ENCODE peak calls at places on chromosomes 12 and 14, in seven cellular contexts. R is SK-N-SH, P is GM12891, F is HepG2, E is H1, C is K562, G is GM12878. U is an unnamed sample.

GRCh38 chr12:123571343-123571813 is 13.0 kb upstream of the TMED2 start:
- DNase-seq in R (peak), P (no peak), F (peak), E (peak), C (peak), G (no peak), U (no peak)

GRCh38 chr12:129762436-129762835 is 141.4 kb downstream of the TMEM132D start:
- DNase-seq in R (no peak), P (no peak), F (no peak), E (no peak), C (no peak), G (no peak), U (no peak)

GRCh38 chr14:104970231-104971068 is 7.7 kb downstream of the AHNAK2 start:
- DNase-seq in R (no peak), P (no peak), F (no peak), E (no peak), C (peak), G (no peak), U (no peak)

GRCh38 chr14:54136894-54137665 is 180.5 kb upstream of the BMP4 start:
- DNase-seq in R (no peak), P (no peak), F (peak), E (no peak), C (no peak), G (no peak), U (no peak)

GRCh38 chr12:125203145-125203765 is 138.0 kb downstream of the AACS start:
- DNase-seq in R (no peak), P (no peak), F (peak), E (no peak), C (peak), G (no peak), U (no peak)

GRCh38 chr14:33343016-33343415 is 404.3 kb downstream of the NPAS3 start:
- DNase-seq in R (no peak), P (no peak), F (no peak), E (no peak), C (no peak), G (no peak), U (no peak)

GRCh38 chr12:44015333-44015941 is 179.6 kb downstream of the TMEM117 start:
- DNase-seq in R (peak), P (no peak), F (peak), E (no peak), C (peak), G (peak), U (no peak)

GRCh38 chr12:68951652-68952051 is 18.7 kb upstream of the CPM start:
- DNase-seq in R (no peak), P (no peak), F (no peak), E (no peak), C (no peak), G (no peak), U (no peak)

GRCh38 chr12:64890873-64891468 is 66.5 kb downstream of the TBC1D30 start:
- DNase-seq in R (peak), P (peak), F (peak), E (no peak), C (peak), G (no peak), U (no peak)

GRCh38 chr14:68795602-68796417 is 2.9 kb upstream of the ZFP36L1 start:
- DNase-seq in R (peak), P (no peak), F (peak), E (peak), C (peak), G (no peak), U (no peak)

GRCh38 chr12:47686645-47687240 is 19.1 kb downstream of the RPAP3 start:
- DNase-seq in R (peak), P (no peak), F (peak), E (no peak), C (peak), G (no peak), U (no peak)

GRCh38 chr14:75689012-75689411 is 28.0 kb downstream of the TTLL5 start:
- DNase-seq in R (no peak), P (no peak), F (no peak), E (no peak), C (no peak), G (no peak), U (no peak)

GRCh38 chr12:72081787-72082186 is 143.1 kb downstream of the TPH2 start:
- DNase-seq in R (no peak), P (no peak), F (no peak), E (no peak), C (no peak), G (no peak), U (no peak)

GRCh38 chr14:101507306-101508150 is 53.8 kb upstream of the DIO3 start:
- DNase-seq in R (no peak), P (no peak), F (no peak), E (no peak), C (no peak), G (no peak), U (no peak)

GRCh38 chr14:100100032-100100405 is 34.8 kb downstream of the EVL start:
- DNase-seq in R (no peak), P (no peak), F (no peak), E (no peak), C (no peak), G (no peak), U (no peak)

GRCh38 chr14:35408026-35408425 is 3.5 kb upstream of the NFKBIA start:
- DNase-seq in R (no peak), P (no peak), F (no peak), E (no peak), C (no peak), G (no peak), U (no peak)

GRCh38 chr14:32074887-32075572 is 2.1 kb upstream of the ARHGAP5 start:
- DNase-seq in R (no peak), P (no peak), F (peak), E (no peak), C (no peak), G (no peak), U (no peak)

GRCh38 chr12:101670007-101670671 is 27.3 kb upstream of the CHPT1 start:
- DNase-seq in R (peak), P (no peak), F (peak), E (no peak), C (peak), G (no peak), U (no peak)

GRCh38 chr14:68748691-68749090 is 44.2 kb downstream of the ZFP36L1 start:
- DNase-seq in R (no peak), P (no peak), F (no peak), E (no peak), C (no peak), G (no peak), U (no peak)

GRCh38 chr12:6952121-6952859 is 1.1 kb downstream of the PTPN6 start:
- DNase-seq in R (peak), P (no peak), F (no peak), E (no peak), C (no peak), G (no peak), U (no peak)

GRCh38 chr12:32891956-32892355 is 4.6 kb downstream of the PKP2 start:
- DNase-seq in R (no peak), P (no peak), F (peak), E (no peak), C (no peak), G (no peak), U (no peak)

GRCh38 chr14:78327426-78328210 is 157.4 kb downstream of the NRXN3 start:
- DNase-seq in R (no peak), P (no peak), F (no peak), E (no peak), C (no peak), G (no peak), U (no peak)

DNA sequence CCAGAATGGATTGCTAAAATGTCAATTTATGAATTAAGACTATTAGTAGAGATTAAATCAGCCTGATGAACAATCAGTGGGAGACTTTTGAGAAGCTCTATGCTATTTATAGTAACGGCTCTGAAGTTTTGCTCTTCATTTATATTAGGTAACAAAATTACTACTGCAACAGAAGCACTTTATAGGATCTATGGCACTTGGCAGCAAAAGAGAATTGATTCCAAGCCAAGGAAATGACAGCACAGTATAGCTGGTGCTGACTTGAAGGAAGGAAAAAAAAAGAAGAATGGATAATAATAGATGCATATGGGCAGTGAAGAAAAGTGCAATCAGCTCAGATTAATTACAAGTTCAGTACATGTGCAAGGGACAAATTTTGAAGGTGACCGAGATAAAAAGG is 228.2 kb upstream of the PPFIA2 start:
- DNase-seq in R (no peak), P (no peak), F (no peak), E (no peak), C (no peak), G (no peak), U (no peak)
- TF ChIP-seq TAF1 in R (no peak), P (no peak), F (no peak), E (no peak), C (no peak), G (no peak), U (no peak)

GRCh38 chr12:50014342-50014741 is 11.0 kb downstream of the RACGAP1 start:
- DNase-seq in R (no peak), P (no peak), F (no peak), E (no peak), C (no peak), G (no peak), U (no peak)

GRCh38 chr12:50018968-50019367 is 6.3 kb downstream of the RACGAP1 start:
- DNase-seq in R (no peak), P (no peak), F (no peak), E (no peak), C (no peak), G (no peak), U (no peak)

GRCh38 chr12:50017047-50017446 is 8.2 kb downstream of the RACGAP1 start:
- DNase-seq in R (no peak), P (no peak), F (no peak), E (no peak), C (no peak), G (no peak), U (no peak)

GRCh38 chr12:50019524-50019923 is 5.8 kb downstream of the RACGAP1 start:
- DNase-seq in R (no peak), P (no peak), F (no peak), E (no peak), C (no peak), G (no peak), U (no peak)

DNA sequence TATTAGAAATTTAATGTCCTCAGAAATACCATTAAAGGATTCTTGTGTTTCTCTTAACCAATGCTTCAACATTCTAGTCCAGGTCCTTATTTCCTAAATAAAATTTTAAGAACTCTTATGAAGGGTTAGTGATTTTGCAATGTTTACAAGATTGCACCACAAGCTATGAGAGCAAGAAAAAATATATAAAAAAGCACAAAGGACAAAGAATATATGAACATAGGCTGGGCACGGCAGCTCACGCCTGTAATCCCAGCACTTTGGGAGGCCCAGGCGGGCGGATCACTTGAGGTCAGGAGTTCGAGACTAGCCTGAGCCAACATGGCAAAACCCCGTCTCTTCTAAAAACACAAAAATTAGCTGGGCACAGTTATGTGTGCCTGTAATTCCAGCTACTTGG is 7.6 kb downstream of the RACGAP1 start:
- DNase-seq in R (no peak), P (no peak), F (no peak), E (no peak), C (no peak), G (no peak), U (no peak)
- TF ChIP-seq TAF1 in R (no peak), P (no peak), F (no peak), E (no peak), C (no peak), G (no peak), U (no peak)

DNA sequence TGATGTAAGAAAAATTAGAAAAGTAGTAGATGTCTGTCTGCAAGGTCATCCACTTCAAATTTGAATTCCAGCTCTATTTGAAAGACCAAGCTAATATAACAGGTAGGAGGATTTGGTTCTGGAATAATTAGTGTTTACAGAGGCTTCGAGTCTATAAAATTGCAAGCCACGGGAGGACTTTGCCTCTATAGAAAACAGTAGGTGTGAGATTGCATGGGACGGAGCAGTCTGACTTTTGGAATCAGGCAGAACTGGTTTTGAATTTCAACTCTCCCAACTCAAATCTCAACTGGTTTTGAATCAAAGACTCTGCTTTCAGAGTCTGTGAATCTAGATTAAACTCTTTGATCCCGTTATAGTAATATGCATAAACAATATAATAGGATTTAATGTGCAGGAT is 82.4 kb downstream of the PIK3C2G start:
- DNase-seq in R (no peak), P (no peak), F (no peak), E (no peak), C (no peak), G (no peak), U (no peak)
- TF ChIP-seq TAF1 in R (no peak), P (no peak), F (no peak), E (no peak), C (no peak), G (no peak), U (no peak)

GRCh38 chr14:59277659-59278058 is 89.2 kb downstream of the DAAM1 start:
- DNase-seq in R (no peak), P (no peak), F (no peak), E (no peak), C (peak), G (no peak), U (no peak)

GRCh38 chr14:59273737-59274136 is 85.3 kb downstream of the DAAM1 start:
- DNase-seq in R (no peak), P (no peak), F (no peak), E (no peak), C (no peak), G (no peak), U (no peak)

GRCh38 chr14:59274991-59275391 is 86.5 kb downstream of the DAAM1 start:
- DNase-seq in R (no peak), P (no peak), F (no peak), E (no peak), C (no peak), G (peak), U (no peak)

GRCh38 chr14:59276235-59276634 is 87.8 kb downstream of the DAAM1 start:
- DNase-seq in R (no peak), P (no peak), F (no peak), E (no peak), C (no peak), G (no peak), U (no peak)

GRCh38 chr14:59275668-59276067 is 87.2 kb downstream of the DAAM1 start:
- DNase-seq in R (no peak), P (peak), F (peak), E (no peak), C (no peak), G (peak), U (no peak)
- TF ChIP-seq TAF1 in R (no peak), P (no peak), F (no peak), E (no peak), C (no peak), G (no peak), U (no peak)

DNA sequence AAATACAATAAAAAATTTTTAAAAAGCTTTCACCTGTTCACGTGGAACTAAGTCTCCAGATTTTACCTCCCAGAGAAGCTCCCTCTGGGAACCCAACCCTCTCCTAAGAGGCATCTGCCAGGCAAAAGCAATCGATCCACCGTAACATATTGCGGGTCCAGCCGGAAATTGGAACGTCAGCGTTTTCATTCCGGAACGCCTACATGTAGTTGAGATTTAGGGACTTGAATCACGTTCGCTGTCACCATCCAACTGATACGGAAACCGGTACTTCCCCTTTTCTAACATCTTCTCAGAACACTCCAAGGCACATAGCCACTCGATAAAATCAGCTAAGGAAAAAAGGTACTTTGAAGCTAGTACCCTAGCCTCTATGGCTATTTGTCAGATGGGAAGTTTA is 70.3 kb downstream of the COX16 start:
- DNase-seq in R (no peak), P (peak), F (no peak), E (no peak), C (no peak), G (peak), U (peak)
- TF ChIP-seq TAF1 in R (no peak), P (no peak), F (no peak), E (no peak), C (no peak), G (no peak), U (no peak)

DNA sequence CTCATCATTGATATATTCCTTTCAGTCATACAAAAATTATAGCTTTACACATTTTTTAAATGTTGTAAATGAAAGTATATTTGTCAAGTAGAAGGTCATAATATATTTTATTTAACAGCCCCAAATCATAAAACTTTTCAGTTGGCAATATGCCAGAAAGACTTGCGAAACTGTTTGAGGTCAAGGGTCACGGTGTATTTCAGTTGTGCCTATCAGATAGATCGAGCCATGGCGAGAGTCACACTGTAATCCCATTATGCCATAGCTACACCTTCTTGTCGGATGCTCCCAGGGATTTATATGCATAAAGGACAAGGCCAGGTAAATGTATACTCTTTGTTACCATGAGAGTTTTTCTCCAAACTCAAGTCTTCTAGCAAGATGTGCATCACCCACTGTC is 26.7 kb upstream of the G2E3 start:
- DNase-seq in R (no peak), P (no peak), F (no peak), E (no peak), C (peak), G (no peak), U (no peak)
- TF ChIP-seq TAF1 in R (no peak), P (no peak), F (no peak), E (no peak), C (no peak), G (no peak), U (no peak)